ENCODE peak calls at places on chromosome 22, in four cellular contexts. D is neural progenitor cell, U is GM23338, Q is adrenal gland. I is an unnamed sample. For H3K4me1 and H3K27me3, the result is how much of the 10 kb centered on the place peaks cover.

GRCh38 chr22:39368402-39368801 is 18.6 kb downstream of the SYNGR1 start:
- DNase-seq in U (no peak), Q (no peak), D (no peak), I (no peak)

GRCh38 chr22:39814899-39815298 is 78.7 kb downstream of the ENTHD1 start:
- DNase-seq in Q (no peak), D (no peak), U (no peak), I (no peak)

GRCh38 chr22:27207907-27208306 is 550.5 kb downstream of the MIAT start:
- DNase-seq in D (no peak), U (no peak), Q (no peak), I (no peak)

GRCh38 chr22:42368379-42369249 is 63.6 kb downstream of the NFAM1 start:
- DNase-seq in Q (no peak), U (peak), D (peak), I (no peak)

GRCh38 chr22:20526305-20526627 is 18.9 kb downstream of the MED15 start:
- DNase-seq in U (no peak), D (no peak), Q (no peak), I (no peak)

GRCh38 chr22:25360411-25360810 is 141.0 kb downstream of the CRYBB2 start:
- DNase-seq in U (no peak), Q (no peak), D (no peak), I (no peak)

GRCh38 chr22:44758354-44758969 is 6.1 kb downstream of the ARHGAP8 start:
- DNase-seq in Q (no peak), U (no peak), D (no peak), I (no peak)

GRCh38 chr22:32880061-32880460 is 78.6 kb downstream of the TIMP3 start:
- DNase-seq in D (no peak), Q (no peak), U (no peak), I (no peak)

GRCh38 chr22:37581534-37581933 is 1.6 kb upstream of the LGALS2 start:
- DNase-seq in D (no peak), U (no peak), Q (peak), I (no peak)

GRCh38 chr22:31566484-31566883 is 70.1 kb downstream of the SFI1 start:
- DNase-seq in D (no peak), U (no peak), Q (no peak), I (no peak)

GRCh38 chr22:31646186-31647019 is 15.6 kb downstream of the PISD start:
- DNase-seq in Q (peak), D (no peak), U (no peak), I (no peak)

GRCh38 chr22:20316217-20316843 is 3.5 kb downstream of the DGCR6L start:
- DNase-seq in D (peak), Q (peak), U (no peak), I (no peak)

GRCh38 chr22:36143066-36143815 is 17.3 kb downstream of the APOL3 start:
- DNase-seq in D (no peak), U (no peak), Q (no peak), I (no peak)

GRCh38 chr22:49617866-49618688 is 209.6 kb downstream of the BRD1 start:
- DNase-seq in U (no peak), Q (no peak), D (no peak), I (no peak)

GRCh38 chr22:37498289-37498909 is 12.2 kb upstream of the MFNG start:
- DNase-seq in Q (no peak), D (peak), U (peak), I (peak)

GRCh38 chr22:25853902-25854301 is 111.9 kb downstream of the MYO18B start:
- DNase-seq in D (peak), Q (no peak), U (peak), I (no peak)

GRCh38 chr22:28750471-28750881 is 8.6 kb downstream of the HSCB start:
- DNase-seq in U (no peak), Q (no peak), D (no peak), I (no peak)

GRCh38 chr22:38314140-38314991 is 2.9 kb downstream of the CSNK1E start:
- DNase-seq in Q (no peak), D (peak), U (peak), I (no peak)

GRCh38 chr22:50269573-50270301 is 443 bp downstream of the MAPK11 start:
- DNase-seq in D (no peak), U (no peak), Q (no peak), I (no peak)

GRCh38 chr22:27801616-27802388 is at the start of gene MN1:
- DNase-seq in U (peak), Q (no peak), D (peak), I (no peak)

GRCh38 chr22:40024201-40025061 is 29.7 kb downstream of the FAM83F start:
- DNase-seq in Q (peak), D (peak), U (peak), I (no peak)

GRCh38 chr22:43792905-43793304 is 19.2 kb downstream of the EFCAB6 start:
- DNase-seq in U (no peak), D (no peak), Q (no peak), I (no peak)

GRCh38 chr22:27866136-27867091 is 52.6 kb downstream of the PITPNB start:
- DNase-seq in Q (peak), U (no peak), D (no peak), I (no peak)

GRCh38 chr22:49170053-49170452 is 657.6 kb downstream of the BRD1 start:
- DNase-seq in D (peak), U (no peak), Q (no peak), I (no peak)

GRCh38 chr22:37486224-37486845 is at the start of gene MFNG:
- DNase-seq in U (peak), D (peak), Q (peak), I (no peak)

GRCh38 chr22:24401824-24402434 is 25.5 kb upstream of the ADORA2A start:
- DNase-seq in Q (peak), U (no peak), D (no peak), I (no peak)

GRCh38 chr22:26942301-26942927 is 285.0 kb downstream of the MIAT start:
- DNase-seq in U (no peak), Q (no peak), D (peak), I (no peak)

DNA sequence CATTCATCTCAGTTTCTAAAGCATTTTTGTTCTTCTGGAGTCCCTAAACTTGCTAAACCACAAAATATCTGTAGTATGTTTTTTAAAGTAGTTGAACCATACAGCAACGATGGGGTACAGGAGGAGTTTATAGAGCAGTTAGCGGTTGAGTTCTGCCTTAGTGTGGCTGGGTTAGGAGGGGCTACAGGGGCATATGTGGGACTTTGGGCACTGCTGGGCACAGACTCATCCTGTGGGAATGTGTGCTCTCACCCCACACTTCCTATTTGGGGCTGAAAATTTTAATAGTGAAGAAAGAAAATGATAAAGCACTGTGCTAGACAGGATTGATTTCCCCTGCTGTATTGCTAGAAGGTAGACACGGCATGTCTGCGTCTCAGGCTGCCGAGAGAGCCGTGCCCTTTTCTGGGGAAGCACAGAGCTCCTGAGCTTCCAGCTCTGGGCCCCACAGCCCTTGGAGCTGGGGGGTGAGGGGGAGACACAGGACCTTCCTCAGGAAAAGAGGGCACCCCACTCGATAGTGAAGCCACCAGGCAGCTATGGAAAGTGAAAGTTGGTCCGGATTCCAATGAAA is 81.3 kb upstream of the PPARA start:
- DNase-seq in Q (peak), D (no peak), U (no peak), I (no peak)
- H3K4me1 ChIP-seq in Q (half or more), D (under half), U (under half), I (under half)

GRCh38 chr22:47406180-47406723 is 643.8 kb downstream of the TBC1D22A start:
- DNase-seq in U (no peak), Q (no peak), D (no peak), I (no peak)

GRCh38 chr22:47409501-47410275 is 647.2 kb downstream of the TBC1D22A start:
- DNase-seq in D (no peak), U (no peak), Q (no peak), I (no peak)

GRCh38 chr22:47408409-47408808 is 646.0 kb downstream of the TBC1D22A start:
- DNase-seq in Q (no peak), U (no peak), D (no peak), I (no peak)

GRCh38 chr22:47406896-47407295 is 644.4 kb downstream of the TBC1D22A start:
- DNase-seq in Q (no peak), D (no peak), U (no peak), I (no peak)

DNA sequence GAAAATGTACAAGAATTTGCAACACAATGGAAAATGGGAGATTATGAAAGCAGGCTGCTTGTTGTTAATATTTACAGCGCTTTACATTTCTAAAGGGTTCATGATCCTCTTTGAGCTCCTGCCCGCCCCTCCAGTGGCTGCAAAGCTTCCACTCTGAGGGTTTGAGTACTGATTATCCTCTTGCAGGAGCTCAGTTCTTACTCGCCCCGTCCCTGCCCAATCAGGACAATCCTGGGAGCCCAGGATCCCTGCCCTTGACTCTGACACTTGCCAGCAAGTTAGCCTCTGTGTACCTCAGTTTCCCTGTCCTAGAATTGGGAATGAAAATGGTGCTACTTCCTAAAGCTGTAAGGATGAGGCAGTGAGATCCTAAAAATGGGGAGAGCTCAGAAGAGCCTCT is 645.2 kb downstream of the TBC1D22A start:
- DNase-seq in U (no peak), Q (no peak), D (no peak), I (no peak)
- H3K27me3 ChIP-seq in U (under half), Q (under half), D (under half), I (under half)

GRCh38 chr22:30251661-30252226 is 5.2 kb upstream of the LIF start:
- DNase-seq in Q (no peak), U (no peak), D (no peak), I (no peak)
- H3K4me1 ChIP-seq in Q (under half), U (under half), D (under half), I (under half)

GRCh38 chr22:22246706-22247105 is 2.1 kb downstream of the VPREB1 start:
- DNase-seq in D (no peak), U (no peak), Q (no peak), I (no peak)
- H3K27me3 ChIP-seq in D (half or more), U (half or more), Q (under half), I (half or more)

GRCh38 chr22:41334951-41335635 is 33.8 kb downstream of the ZC3H7B start:
- DNase-seq in D (no peak), U (no peak), Q (no peak), I (no peak)
- H3K4me1 ChIP-seq in D (under half), U (under half), Q (under half), I (under half)

GRCh38 chr22:45867906-45868555 is 108.9 kb downstream of the WNT7B start:
- DNase-seq in U (peak), Q (peak), D (no peak), I (no peak)
- H3K27me3 ChIP-seq in U (half or more), Q (under half), D (half or more), I (under half)

GRCh38 chr22:46649176-46650077 is 29.2 kb downstream of the GRAMD4 start:
- DNase-seq in D (no peak), Q (peak), U (no peak), I (no peak)
- H3K4me1 ChIP-seq in D (under half), Q (under half), U (under half), I (under half)